ENCODE peak calls at places on chromosomes 4 and X, in five cellular contexts. S is astrocyte; N is stimulated activated CD4-positive, alpha-beta T cell treated with anti-CD3 and anti-CD28 coated beads, TNF-alpha, amount 100 ng/mL, for 48 hours; T is choroid plexus epithelial cell; E is stimulated activated naive B cell treated with anti-CD40 and anti-IgM and Interleukin-4, amounts not matched to agents 10 μg/mL and 1 μg/mL and 100 μg/mL, for 72 hours. H is an unnamed sample.

GRCh38 chr4:21476753-21477152 is 471.8 kb downstream of the KCNIP4 start:
- DNase-seq in S (no peak), N (no peak), T (peak), E (no peak), H (peak)

GRCh38 chr4:26212528-26212927 is 108.3 kb upstream of the RBPJ start:
- DNase-seq in S (no peak), N (no peak), T (peak), E (no peak), H (peak)

GRCh38 chr4:6180841-6181631 is 19.3 kb downstream of the JAKMIP1 start:
- DNase-seq in S (no peak), N (peak), T (no peak), E (peak), H (no peak)

GRCh38 chr4:80257851-80258250 is 8.6 kb upstream of the FGF5 start:
- DNase-seq in S (no peak), N (no peak), T (no peak), E (no peak), H (no peak)

GRCh38 chrX:53279296-53280237 is 1.8 kb downstream of the IQSEC2 start:
- DNase-seq in S (no peak), N (no peak), T (no peak), E (no peak), H (no peak)

GRCh38 chr4:1981251-1982055 is 27.3 kb downstream of the NELFA start:
- DNase-seq in S (no peak), N (no peak), T (peak), E (no peak), H (no peak)

GRCh38 chr4:70915048-70915815 is 13.1 kb downstream of the MOB1B start:
- DNase-seq in S (peak), N (no peak), T (peak), E (no peak), H (peak)

GRCh38 chr4:101941816-101942358 is 151.4 kb downstream of the BANK1 start:
- DNase-seq in S (no peak), N (no peak), T (no peak), E (no peak), H (no peak)

GRCh38 chr4:162485486-162485885 is 321.7 kb upstream of the FSTL5 start:
- DNase-seq in S (peak), N (no peak), T (peak), E (no peak), H (peak)

GRCh38 chr4:88609387-88609786 is 17.1 kb downstream of the HERC3 start:
- DNase-seq in S (no peak), N (no peak), T (no peak), E (no peak), H (peak)

GRCh38 chr4:122827899-122828601 is 1.4 kb downstream of the FGF2 start:
- DNase-seq in S (peak), N (no peak), T (peak), E (peak), H (peak)

GRCh38 chr4:158715787-158716186 is 7.4 kb downstream of the PPID start:
- DNase-seq in S (no peak), N (no peak), T (no peak), E (no peak), H (no peak)

GRCh38 chrX:69501433-69501832 is 2.7 kb upstream of the NALF2 start:
- DNase-seq in S (no peak), N (no peak), T (peak), E (no peak), H (no peak)